ENCODE peak calls at places on chromosomes 4 and X, in six cellular contexts. F is psoas muscle, H is pancreas, Y is stomach, D is PC-9, R is tibial artery. T is an unnamed sample. For H3K27me3, the result is how much of the 10 kb centered on the place peaks cover.

GRCh38 chr4:36241771-36242170 is 2.5 kb downstream of the ARAP2 start:
- DNase-seq in F (no peak), H (no peak), Y (no peak), D (no peak), R (no peak), T (no peak)

GRCh38 chr4:137359691-137360315 is 172.5 kb downstream of the PCDH18 start:
- DNase-seq in F (no peak), H (no peak), Y (no peak), D (no peak), R (no peak), T (peak)

GRCh38 chrX:103063918-103064434 is at the start of gene BEX1:
- DNase-seq in F (peak), H (peak), Y (peak), D (no peak), R (no peak), T (no peak)

GRCh38 chrX:56564921-56565861 is 1.8 kb downstream of the UBQLN2 start:
- DNase-seq in F (no peak), H (no peak), Y (no peak), D (peak), R (no peak), T (peak)

GRCh38 chr4:85474356-85474755 is 594 bp upstream of the ARHGAP24 start:
- DNase-seq in F (no peak), H (no peak), Y (no peak), D (no peak), R (no peak), T (no peak)

GRCh38 chrX:46204721-46205422 is 340.3 kb downstream of the ZNF674 start:
- DNase-seq in F (no peak), H (no peak), Y (no peak), D (no peak), R (no peak), T (no peak)

GRCh38 chr4:186805020-186805820 is 81.6 kb upstream of the FAT1 start:
- DNase-seq in F (no peak), H (no peak), Y (no peak), D (no peak), R (no peak), T (no peak)

GRCh38 chr4:140296335-140296753 is 77.1 kb upstream of the SCOC start:
- DNase-seq in F (peak), H (no peak), Y (peak), D (peak), R (peak), T (peak)

GRCh38 chrX:106144755-106145639 is 23.1 kb upstream of the PWWP3B start:
- DNase-seq in F (no peak), H (peak), Y (peak), D (no peak), R (no peak), T (no peak)

GRCh38 chrX:22164770-22165388 is 107.8 kb upstream of the CBLL2 start:
- DNase-seq in F (no peak), H (no peak), Y (no peak), D (peak), R (no peak), T (no peak)

GRCh38 chr4:139672732-139673131 is 7.1 kb downstream of the MGST2 start:
- DNase-seq in F (no peak), H (no peak), Y (no peak), D (no peak), R (no peak), T (no peak)

GRCh38 chr4:143338313-143338712 is 1.6 kb downstream of the GAB1 start:
- DNase-seq in F (no peak), H (no peak), Y (no peak), D (no peak), R (no peak), T (no peak)

GRCh38 chr4:143337600-143338287 is 1.1 kb downstream of the GAB1 start:
- DNase-seq in F (peak), H (peak), Y (peak), D (peak), R (peak), T (peak)

GRCh38 chr4:143341186-143341755 is 4.6 kb downstream of the GAB1 start:
- DNase-seq in F (no peak), H (no peak), Y (no peak), D (no peak), R (no peak), T (peak)

GRCh38 chr4:143336828-143337599 is at the start of gene GAB1:
- DNase-seq in F (peak), H (peak), Y (peak), D (peak), R (peak), T (peak)

DNA sequence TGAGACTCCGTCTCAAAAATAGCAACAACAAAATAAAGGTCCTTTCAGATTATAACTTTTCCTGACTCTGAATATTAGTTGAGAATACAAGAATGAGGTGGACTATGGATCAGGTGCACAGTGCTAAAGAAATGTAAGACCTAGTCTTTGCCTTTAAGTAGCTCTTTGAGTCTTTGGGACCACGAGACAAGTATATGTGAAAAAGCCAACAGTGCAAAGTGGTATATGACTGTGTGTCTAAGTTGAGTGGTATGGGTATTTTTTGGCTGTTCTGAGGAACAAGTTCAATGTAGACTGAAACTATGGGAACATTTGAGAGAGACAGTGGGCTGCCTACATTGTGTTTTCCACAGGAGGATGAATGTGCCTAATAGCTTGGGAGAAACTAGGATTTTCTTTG is 2.8 kb downstream of the GAB1 start:
- DNase-seq in F (no peak), H (no peak), Y (no peak), D (no peak), R (no peak), T (no peak)
- H3K4me3 ChIP-seq in F (peak), H (no peak), Y (peak), D (no peak), R (no peak), T (no peak)

GRCh38 chrX:49230500-49231232 is 2.5 kb downstream of the CACNA1F start:
- DNase-seq in F (peak), H (peak), Y (peak), D (peak), R (peak), T (no peak)

GRCh38 chrX:49232525-49232924 is 615 bp downstream of the CACNA1F start:
- DNase-seq in F (no peak), H (no peak), Y (no peak), D (no peak), R (no peak), T (no peak)

GRCh38 chrX:49233176-49233575 is at the start of gene CACNA1F:
- DNase-seq in F (no peak), H (no peak), Y (no peak), D (no peak), R (no peak), T (no peak)

GRCh38 chrX:49233887-49234555 is 881 bp upstream of the CACNA1F start:
- DNase-seq in F (no peak), H (no peak), Y (no peak), D (no peak), R (no peak), T (no peak)

GRCh38 chrX:49231333-49232000 is 1.7 kb downstream of the CACNA1F start:
- DNase-seq in F (no peak), H (no peak), Y (no peak), D (no peak), R (no peak), T (no peak)
- H3K27ac ChIP-seq in F (no peak), H (no peak), Y (peak), D (no peak), R (no peak), T (no peak)

GRCh38 chrX:107507093-107507743 is 57.8 kb downstream of the FRMPD3 start:
- DNase-seq in F (no peak), H (no peak), Y (no peak), D (no peak), R (no peak), T (no peak)

GRCh38 chrX:107505223-107505622 is 55.8 kb downstream of the FRMPD3 start:
- DNase-seq in F (no peak), H (no peak), Y (no peak), D (no peak), R (no peak), T (no peak)

GRCh38 chrX:107506596-107507031 is 57.2 kb downstream of the FRMPD3 start:
- DNase-seq in F (no peak), H (peak), Y (no peak), D (no peak), R (no peak), T (no peak)

GRCh38 chrX:107508925-107509324 is 59.5 kb downstream of the FRMPD3 start:
- DNase-seq in F (no peak), H (no peak), Y (no peak), D (no peak), R (no peak), T (no peak)

GRCh38 chrX:107507744-107508117 is 58.3 kb downstream of the FRMPD3 start:
- DNase-seq in F (no peak), H (no peak), Y (no peak), D (no peak), R (no peak), T (no peak)
- H3K27me3 ChIP-seq in F (under half), H (under half), Y (under half), D (under half), R (under half), T (under half)

GRCh38 chr4:108893474-108893873 is 130.6 kb upstream of the ETNPPL start:
- DNase-seq in F (no peak), H (no peak), Y (no peak), D (no peak), R (no peak), T (no peak)
- H3K4me3 ChIP-seq in F (no peak), H (no peak), Y (no peak), D (no peak), R (no peak), T (no peak)

GRCh38 chr4:15552557-15553362 is 83.1 kb downstream of the CC2D2A start:
- DNase-seq in F (no peak), H (no peak), Y (no peak), D (no peak), R (no peak), T (no peak)
- H3K27ac ChIP-seq in F (no peak), H (peak), Y (peak), D (no peak), R (no peak), T (no peak)

GRCh38 chrX:72060196-72060974 is 71.3 kb downstream of the RTL5 start:
- DNase-seq in F (no peak), H (no peak), Y (no peak), D (no peak), R (peak), T (peak)
- H3K27me3 ChIP-seq in F (under half), H (under half), Y (under half), D (half or more), R (under half), T (under half)

T was measured in SJCRH30.